ENCODE peak calls at places on chromosomes 6 and 20, in six cellular contexts. One of them, this sample, is unnamed.

GRCh38 chr6:93571341-93571740 is 152.0 kb upstream of the EPHA7 start:
- DNase-seq in dorsolateral prefrontal cortex: no peak
- DNase-seq in WTC11: no peak
- DNase-seq in HepG2: no peak
- DNase-seq in esophagus muscularis mucosa: no peak
- DNase-seq in CD8-positive, alpha-beta T cell: no peak
- DNase-seq in this sample: no peak

GRCh38 chr20:23344336-23344735 is 6.3 kb upstream of the NXT1 start:
- DNase-seq in CD8-positive, alpha-beta T cell: no peak
- DNase-seq in dorsolateral prefrontal cortex: no peak
- DNase-seq in esophagus muscularis mucosa: no peak
- DNase-seq in WTC11: no peak
- DNase-seq in HepG2: peak
- DNase-seq in this sample: no peak

GRCh38 chr6:113220832-113221231 is 636.3 kb upstream of the MARCKS start:
- DNase-seq in esophagus muscularis mucosa: no peak
- DNase-seq in CD8-positive, alpha-beta T cell: no peak
- DNase-seq in dorsolateral prefrontal cortex: no peak
- DNase-seq in HepG2: no peak
- DNase-seq in WTC11: no peak
- DNase-seq in this sample: no peak

GRCh38 chr6:22062807-22063408 is 233.9 kb downstream of the PRL start:
- DNase-seq in HepG2: no peak
- DNase-seq in esophagus muscularis mucosa: no peak
- DNase-seq in dorsolateral prefrontal cortex: peak
- DNase-seq in CD8-positive, alpha-beta T cell: peak
- DNase-seq in WTC11: no peak
- DNase-seq in this sample: peak

GRCh38 chr20:58233881-58234528 is 5.6 kb upstream of the ANKRD60 start:
- DNase-seq in HepG2: peak
- DNase-seq in esophagus muscularis mucosa: peak
- DNase-seq in WTC11: peak
- DNase-seq in CD8-positive, alpha-beta T cell: no peak
- DNase-seq in dorsolateral prefrontal cortex: no peak
- DNase-seq in this sample: peak

GRCh38 chr6:170575250-170575649 is 9.2 kb downstream of the PDCD2 start:
- DNase-seq in CD8-positive, alpha-beta T cell: no peak
- DNase-seq in dorsolateral prefrontal cortex: no peak
- DNase-seq in esophagus muscularis mucosa: no peak
- DNase-seq in HepG2: peak
- DNase-seq in WTC11: no peak
- DNase-seq in this sample: no peak

GRCh38 chr20:2005831-2006426 is 12.1 kb upstream of the PDYN start:
- DNase-seq in CD8-positive, alpha-beta T cell: peak
- DNase-seq in esophagus muscularis mucosa: no peak
- DNase-seq in HepG2: peak
- DNase-seq in WTC11: peak
- DNase-seq in dorsolateral prefrontal cortex: peak
- DNase-seq in this sample: peak

GRCh38 chr6:170111816-170112582 is 178.9 kb downstream of the DLL1 start:
- DNase-seq in esophagus muscularis mucosa: no peak
- DNase-seq in WTC11: no peak
- DNase-seq in dorsolateral prefrontal cortex: no peak
- DNase-seq in CD8-positive, alpha-beta T cell: no peak
- DNase-seq in HepG2: no peak
- DNase-seq in this sample: peak

GRCh38 chr20:15162061-15162740 is 824.8 kb upstream of the FLRT3 start:
- DNase-seq in dorsolateral prefrontal cortex: no peak
- DNase-seq in CD8-positive, alpha-beta T cell: no peak
- DNase-seq in HepG2: no peak
- DNase-seq in esophagus muscularis mucosa: no peak
- DNase-seq in WTC11: no peak
- DNase-seq in this sample: no peak

GRCh38 chr6:106642476-106642875 is 13.1 kb downstream of the QRSL1 start:
- DNase-seq in HepG2: no peak
- DNase-seq in esophagus muscularis mucosa: no peak
- DNase-seq in CD8-positive, alpha-beta T cell: no peak
- DNase-seq in WTC11: no peak
- DNase-seq in dorsolateral prefrontal cortex: no peak
- DNase-seq in this sample: no peak

GRCh38 chr6:7087066-7087465 is 20.7 kb upstream of the RREB1 start:
- DNase-seq in CD8-positive, alpha-beta T cell: no peak
- DNase-seq in WTC11: no peak
- DNase-seq in dorsolateral prefrontal cortex: no peak
- DNase-seq in esophagus muscularis mucosa: no peak
- DNase-seq in HepG2: no peak
- DNase-seq in this sample: no peak

GRCh38 chr6:158663465-158664167 is 13.8 kb downstream of the SYTL3 start:
- DNase-seq in CD8-positive, alpha-beta T cell: no peak
- DNase-seq in WTC11: no peak
- DNase-seq in esophagus muscularis mucosa: no peak
- DNase-seq in dorsolateral prefrontal cortex: no peak
- DNase-seq in HepG2: no peak
- DNase-seq in this sample: no peak

GRCh38 chr6:157172830-157173536 is 150.3 kb downstream of the TMEM242 start:
- DNase-seq in WTC11: no peak
- DNase-seq in esophagus muscularis mucosa: no peak
- DNase-seq in HepG2: no peak
- DNase-seq in dorsolateral prefrontal cortex: no peak
- DNase-seq in CD8-positive, alpha-beta T cell: no peak
- DNase-seq in this sample: no peak

GRCh38 chr6:147675281-147675680 is 166.8 kb downstream of the SAMD5 start:
- DNase-seq in dorsolateral prefrontal cortex: no peak
- DNase-seq in CD8-positive, alpha-beta T cell: no peak
- DNase-seq in HepG2: no peak
- DNase-seq in WTC11: no peak
- DNase-seq in esophagus muscularis mucosa: no peak
- DNase-seq in this sample: no peak

GRCh38 chr6:21996425-21997207 is 300.2 kb downstream of the PRL start:
- DNase-seq in HepG2: no peak
- DNase-seq in CD8-positive, alpha-beta T cell: no peak
- DNase-seq in esophagus muscularis mucosa: no peak
- DNase-seq in dorsolateral prefrontal cortex: no peak
- DNase-seq in WTC11: no peak
- DNase-seq in this sample: no peak

GRCh38 chr20:2237059-2237458 is 58.7 kb upstream of the TGM3 start:
- DNase-seq in esophagus muscularis mucosa: no peak
- DNase-seq in CD8-positive, alpha-beta T cell: no peak
- DNase-seq in WTC11: peak
- DNase-seq in HepG2: no peak
- DNase-seq in dorsolateral prefrontal cortex: peak
- DNase-seq in this sample: no peak

GRCh38 chr6:90078513-90079289 is 184.4 kb downstream of the GJA10 start:
- DNase-seq in CD8-positive, alpha-beta T cell: peak
- DNase-seq in WTC11: no peak
- DNase-seq in esophagus muscularis mucosa: no peak
- DNase-seq in HepG2: no peak
- DNase-seq in dorsolateral prefrontal cortex: no peak
- DNase-seq in this sample: no peak

GRCh38 chr6:11989376-11989775 is 22.7 kb upstream of the HIVEP1 start:
- DNase-seq in esophagus muscularis mucosa: no peak
- DNase-seq in dorsolateral prefrontal cortex: no peak
- DNase-seq in HepG2: no peak
- DNase-seq in WTC11: no peak
- DNase-seq in CD8-positive, alpha-beta T cell: no peak
- DNase-seq in this sample: no peak

GRCh38 chr6:13248053-13248452 is 80.3 kb downstream of the TBC1D7 start:
- DNase-seq in CD8-positive, alpha-beta T cell: no peak
- DNase-seq in WTC11: no peak
- DNase-seq in dorsolateral prefrontal cortex: no peak
- DNase-seq in esophagus muscularis mucosa: no peak
- DNase-seq in HepG2: peak
- DNase-seq in this sample: no peak

GRCh38 chr20:2299301-2299700 is 3.5 kb downstream of the TGM3 start:
- DNase-seq in dorsolateral prefrontal cortex: no peak
- DNase-seq in WTC11: no peak
- DNase-seq in HepG2: no peak
- DNase-seq in esophagus muscularis mucosa: no peak
- DNase-seq in CD8-positive, alpha-beta T cell: no peak
- DNase-seq in this sample: no peak

GRCh38 chr20:24915892-24916291 is 33.2 kb upstream of the CST7 start:
- DNase-seq in CD8-positive, alpha-beta T cell: no peak
- DNase-seq in WTC11: no peak
- DNase-seq in HepG2: no peak
- DNase-seq in esophagus muscularis mucosa: no peak
- DNase-seq in dorsolateral prefrontal cortex: no peak
- DNase-seq in this sample: no peak

GRCh38 chr20:32439132-32439829 is 81.2 kb downstream of the ASXL1 start:
- DNase-seq in HepG2: no peak
- DNase-seq in CD8-positive, alpha-beta T cell: no peak
- DNase-seq in WTC11: no peak
- DNase-seq in esophagus muscularis mucosa: no peak
- DNase-seq in dorsolateral prefrontal cortex: no peak
- DNase-seq in this sample: no peak

GRCh38 chr6:38750968-38751615 is 36.0 kb downstream of the DNAH8 start:
- DNase-seq in CD8-positive, alpha-beta T cell: no peak
- DNase-seq in dorsolateral prefrontal cortex: no peak
- DNase-seq in esophagus muscularis mucosa: no peak
- DNase-seq in HepG2: no peak
- DNase-seq in WTC11: no peak
- DNase-seq in this sample: no peak

GRCh38 chr20:37240337-37241055 is 21.1 kb downstream of the GHRH start:
- DNase-seq in HepG2: no peak
- DNase-seq in dorsolateral prefrontal cortex: no peak
- DNase-seq in WTC11: no peak
- DNase-seq in esophagus muscularis mucosa: no peak
- DNase-seq in CD8-positive, alpha-beta T cell: no peak
- DNase-seq in this sample: no peak

GRCh38 chr20:49319204-49319809 is 41.5 kb upstream of the ZNFX1 start:
- DNase-seq in HepG2: no peak
- DNase-seq in WTC11: peak
- DNase-seq in esophagus muscularis mucosa: no peak
- DNase-seq in dorsolateral prefrontal cortex: no peak
- DNase-seq in CD8-positive, alpha-beta T cell: no peak
- DNase-seq in this sample: no peak

GRCh38 chr20:48463916-48464315 is 363.9 kb downstream of the PREX1 start:
- DNase-seq in HepG2: no peak
- DNase-seq in dorsolateral prefrontal cortex: no peak
- DNase-seq in CD8-positive, alpha-beta T cell: no peak
- DNase-seq in esophagus muscularis mucosa: no peak
- DNase-seq in WTC11: no peak
- DNase-seq in this sample: no peak

GRCh38 chr20:48682529-48683385 is 145.0 kb downstream of the PREX1 start:
- DNase-seq in WTC11: peak
- DNase-seq in HepG2: peak
- DNase-seq in dorsolateral prefrontal cortex: peak
- DNase-seq in CD8-positive, alpha-beta T cell: no peak
- DNase-seq in esophagus muscularis mucosa: no peak
- DNase-seq in this sample: no peak

GRCh38 chr6:137769797-137770362 is 97.2 kb upstream of the TNFAIP3 start:
- DNase-seq in esophagus muscularis mucosa: peak
- DNase-seq in dorsolateral prefrontal cortex: no peak
- DNase-seq in HepG2: no peak
- DNase-seq in CD8-positive, alpha-beta T cell: no peak
- DNase-seq in WTC11: no peak
- DNase-seq in this sample: no peak

GRCh38 chr20:21031666-21032065 is 74.5 kb downstream of the LINC00237 start:
- DNase-seq in HepG2: peak
- DNase-seq in CD8-positive, alpha-beta T cell: no peak
- DNase-seq in dorsolateral prefrontal cortex: no peak
- DNase-seq in WTC11: no peak
- DNase-seq in esophagus muscularis mucosa: no peak
- DNase-seq in this sample: no peak

GRCh38 chr6:137192821-137193220 is 19.4 kb upstream of the IL22RA2 start:
- DNase-seq in WTC11: no peak
- DNase-seq in HepG2: no peak
- DNase-seq in dorsolateral prefrontal cortex: no peak
- DNase-seq in CD8-positive, alpha-beta T cell: no peak
- DNase-seq in esophagus muscularis mucosa: no peak
- DNase-seq in this sample: no peak

GRCh38 chr6:26194774-26195375 is 107.6 kb downstream of the HFE start:
- DNase-seq in dorsolateral prefrontal cortex: no peak
- DNase-seq in WTC11: no peak
- DNase-seq in esophagus muscularis mucosa: no peak
- DNase-seq in CD8-positive, alpha-beta T cell: no peak
- DNase-seq in HepG2: no peak
- DNase-seq in this sample: no peak

GRCh38 chr6:91387290-91388062 is 800.6 kb upstream of the MAP3K7 start:
- DNase-seq in HepG2: no peak
- DNase-seq in CD8-positive, alpha-beta T cell: no peak
- DNase-seq in esophagus muscularis mucosa: no peak
- DNase-seq in WTC11: peak
- DNase-seq in dorsolateral prefrontal cortex: no peak
- DNase-seq in this sample: no peak
- TF ChIP-seq CTCF in HepG2: no peak
- TF ChIP-seq CTCF in CD8-positive, alpha-beta T cell: no peak
- TF ChIP-seq CTCF in esophagus muscularis mucosa: no peak
- TF ChIP-seq CTCF in WTC11: peak
- TF ChIP-seq CTCF in dorsolateral prefrontal cortex: no peak
- TF ChIP-seq CTCF in this sample: no peak

GRCh38 chr6:701696-702479 is 8.9 kb upstream of the EXOC2 start:
- DNase-seq in WTC11: peak
- DNase-seq in esophagus muscularis mucosa: no peak
- DNase-seq in HepG2: peak
- DNase-seq in dorsolateral prefrontal cortex: no peak
- DNase-seq in CD8-positive, alpha-beta T cell: no peak
- DNase-seq in this sample: no peak
- TF ChIP-seq CTCF in WTC11: no peak
- TF ChIP-seq CTCF in esophagus muscularis mucosa: no peak
- TF ChIP-seq CTCF in HepG2: peak
- TF ChIP-seq CTCF in dorsolateral prefrontal cortex: no peak
- TF ChIP-seq CTCF in CD8-positive, alpha-beta T cell: no peak
- TF ChIP-seq CTCF in this sample: no peak

GRCh38 chr20:13821876-13822275 is 37.0 kb downstream of the NDUFAF5 start:
- DNase-seq in dorsolateral prefrontal cortex: no peak
- DNase-seq in CD8-positive, alpha-beta T cell: no peak
- DNase-seq in esophagus muscularis mucosa: no peak
- DNase-seq in HepG2: no peak
- DNase-seq in WTC11: no peak
- DNase-seq in this sample: no peak

GRCh38 chr20:13822459-13822858 is 37.6 kb downstream of the NDUFAF5 start:
- DNase-seq in HepG2: no peak
- DNase-seq in WTC11: peak
- DNase-seq in esophagus muscularis mucosa: no peak
- DNase-seq in CD8-positive, alpha-beta T cell: no peak
- DNase-seq in dorsolateral prefrontal cortex: no peak
- DNase-seq in this sample: no peak

GRCh38 chr20:13816757-13817156 is 31.9 kb downstream of the NDUFAF5 start:
- DNase-seq in esophagus muscularis mucosa: no peak
- DNase-seq in WTC11: no peak
- DNase-seq in dorsolateral prefrontal cortex: no peak
- DNase-seq in CD8-positive, alpha-beta T cell: no peak
- DNase-seq in HepG2: no peak
- DNase-seq in this sample: no peak

GRCh38 chr20:13817342-13817741 is 32.5 kb downstream of the NDUFAF5 start:
- DNase-seq in esophagus muscularis mucosa: no peak
- DNase-seq in WTC11: no peak
- DNase-seq in dorsolateral prefrontal cortex: no peak
- DNase-seq in CD8-positive, alpha-beta T cell: no peak
- DNase-seq in HepG2: no peak
- DNase-seq in this sample: no peak

GRCh38 chr20:13819885-13820645 is 35.2 kb downstream of the NDUFAF5 start:
- DNase-seq in WTC11: peak
- DNase-seq in esophagus muscularis mucosa: no peak
- DNase-seq in CD8-positive, alpha-beta T cell: no peak
- DNase-seq in dorsolateral prefrontal cortex: no peak
- DNase-seq in HepG2: peak
- DNase-seq in this sample: no peak
- TF ChIP-seq CTCF in WTC11: peak
- TF ChIP-seq CTCF in esophagus muscularis mucosa: peak
- TF ChIP-seq CTCF in CD8-positive, alpha-beta T cell: peak
- TF ChIP-seq CTCF in dorsolateral prefrontal cortex: peak
- TF ChIP-seq CTCF in HepG2: peak
- TF ChIP-seq CTCF in this sample: peak

GRCh38 chr20:34888468-34888867 is 12.1 kb downstream of the ACSS2 start:
- DNase-seq in dorsolateral prefrontal cortex: no peak
- DNase-seq in WTC11: no peak
- DNase-seq in HepG2: no peak
- DNase-seq in CD8-positive, alpha-beta T cell: no peak
- DNase-seq in esophagus muscularis mucosa: no peak
- DNase-seq in this sample: no peak
- TF ChIP-seq CTCF in dorsolateral prefrontal cortex: no peak
- TF ChIP-seq CTCF in WTC11: no peak
- TF ChIP-seq CTCF in HepG2: no peak
- TF ChIP-seq CTCF in CD8-positive, alpha-beta T cell: no peak
- TF ChIP-seq CTCF in esophagus muscularis mucosa: no peak
- TF ChIP-seq CTCF in this sample: no peak

This sample was measured in natural killer cell.